ENCODE peak calls at places on chromosome 19, in six cellular contexts. One of them, this sample, is unnamed.

GRCh38 chr19:39307233-39307821 is 11.1 kb downstream of the IFNL1 start:
- DNase-seq in EH: peak
- DNase-seq in HFFc6: no peak
- DNase-seq in activated gamma-delta T cell treated with anti-CD3 and anti-CD28 coated beads, Interleukin-2, amount 50 U/mL, for 16 hours: no peak
- DNase-seq in lower leg skin: peak
- DNase-seq in activated CD8-positive, alpha-beta T cell treated with anti-CD3 and anti-CD28 coated beads, Interleukin-2, amount 10 ng/mL, durations not matched to agents 7 days and 5 days: no peak
- DNase-seq in this sample: no peak

GRCh38 chr19:45498411-45499195 is at the start of gene PPM1N:
- DNase-seq in EH: peak
- DNase-seq in HFFc6: no peak
- DNase-seq in activated gamma-delta T cell treated with anti-CD3 and anti-CD28 coated beads, Interleukin-2, amount 50 U/mL, for 16 hours: peak
- DNase-seq in lower leg skin: peak
- DNase-seq in activated CD8-positive, alpha-beta T cell treated with anti-CD3 and anti-CD28 coated beads, Interleukin-2, amount 10 ng/mL, durations not matched to agents 7 days and 5 days: peak
- DNase-seq in this sample: peak

GRCh38 chr19:18223860-18224524 is 2.2 kb downstream of the PDE4C start:
- DNase-seq in EH: no peak
- DNase-seq in HFFc6: no peak
- DNase-seq in activated gamma-delta T cell treated with anti-CD3 and anti-CD28 coated beads, Interleukin-2, amount 50 U/mL, for 16 hours: no peak
- DNase-seq in lower leg skin: no peak
- DNase-seq in activated CD8-positive, alpha-beta T cell treated with anti-CD3 and anti-CD28 coated beads, Interleukin-2, amount 10 ng/mL, durations not matched to agents 7 days and 5 days: peak
- DNase-seq in this sample: no peak

GRCh38 chr19:50300814-50301606 is 28.2 kb downstream of the KCNC3 start:
- DNase-seq in EH: peak
- DNase-seq in HFFc6: peak
- DNase-seq in activated gamma-delta T cell treated with anti-CD3 and anti-CD28 coated beads, Interleukin-2, amount 50 U/mL, for 16 hours: no peak
- DNase-seq in lower leg skin: no peak
- DNase-seq in activated CD8-positive, alpha-beta T cell treated with anti-CD3 and anti-CD28 coated beads, Interleukin-2, amount 10 ng/mL, durations not matched to agents 7 days and 5 days: no peak
- DNase-seq in this sample: no peak

GRCh38 chr19:42068756-42069571 is 1.0 kb downstream of the GRIK5 start:
- DNase-seq in EH: no peak
- DNase-seq in HFFc6: no peak
- DNase-seq in activated gamma-delta T cell treated with anti-CD3 and anti-CD28 coated beads, Interleukin-2, amount 50 U/mL, for 16 hours: no peak
- DNase-seq in lower leg skin: no peak
- DNase-seq in activated CD8-positive, alpha-beta T cell treated with anti-CD3 and anti-CD28 coated beads, Interleukin-2, amount 10 ng/mL, durations not matched to agents 7 days and 5 days: no peak
- DNase-seq in this sample: no peak

GRCh38 chr19:42529248-42529764 is 1.0 kb upstream of the CEACAM1 start:
- DNase-seq in EH: peak
- DNase-seq in HFFc6: no peak
- DNase-seq in activated gamma-delta T cell treated with anti-CD3 and anti-CD28 coated beads, Interleukin-2, amount 50 U/mL, for 16 hours: peak
- DNase-seq in lower leg skin: peak
- DNase-seq in activated CD8-positive, alpha-beta T cell treated with anti-CD3 and anti-CD28 coated beads, Interleukin-2, amount 10 ng/mL, durations not matched to agents 7 days and 5 days: peak
- DNase-seq in this sample: peak

GRCh38 chr19:2331601-2332246 is 3.2 kb downstream of the SPPL2B start:
- DNase-seq in EH: no peak
- DNase-seq in HFFc6: no peak
- DNase-seq in activated gamma-delta T cell treated with anti-CD3 and anti-CD28 coated beads, Interleukin-2, amount 50 U/mL, for 16 hours: no peak
- DNase-seq in lower leg skin: no peak
- DNase-seq in activated CD8-positive, alpha-beta T cell treated with anti-CD3 and anti-CD28 coated beads, Interleukin-2, amount 10 ng/mL, durations not matched to agents 7 days and 5 days: no peak
- DNase-seq in this sample: no peak

GRCh38 chr19:38841787-38842438 is 7.9 kb downstream of the HNRNPL start:
- DNase-seq in EH: no peak
- DNase-seq in HFFc6: no peak
- DNase-seq in activated gamma-delta T cell treated with anti-CD3 and anti-CD28 coated beads, Interleukin-2, amount 50 U/mL, for 16 hours: no peak
- DNase-seq in lower leg skin: no peak
- DNase-seq in activated CD8-positive, alpha-beta T cell treated with anti-CD3 and anti-CD28 coated beads, Interleukin-2, amount 10 ng/mL, durations not matched to agents 7 days and 5 days: peak
- DNase-seq in this sample: peak

GRCh38 chr19:29665826-29666633 is 769 bp downstream of the PLEKHF1 start:
- DNase-seq in EH: peak
- DNase-seq in HFFc6: peak
- DNase-seq in activated gamma-delta T cell treated with anti-CD3 and anti-CD28 coated beads, Interleukin-2, amount 50 U/mL, for 16 hours: no peak
- DNase-seq in lower leg skin: peak
- DNase-seq in activated CD8-positive, alpha-beta T cell treated with anti-CD3 and anti-CD28 coated beads, Interleukin-2, amount 10 ng/mL, durations not matched to agents 7 days and 5 days: peak
- DNase-seq in this sample: peak

GRCh38 chr19:28878862-28879566 is 333.9 kb downstream of the UQCRFS1 start:
- DNase-seq in EH: peak
- DNase-seq in HFFc6: peak
- DNase-seq in activated gamma-delta T cell treated with anti-CD3 and anti-CD28 coated beads, Interleukin-2, amount 50 U/mL, for 16 hours: peak
- DNase-seq in lower leg skin: peak
- DNase-seq in activated CD8-positive, alpha-beta T cell treated with anti-CD3 and anti-CD28 coated beads, Interleukin-2, amount 10 ng/mL, durations not matched to agents 7 days and 5 days: peak
- DNase-seq in this sample: peak

GRCh38 chr19:55464669-55465068 is at the start of gene C19orf85:
- DNase-seq in EH: no peak
- DNase-seq in HFFc6: no peak
- DNase-seq in activated gamma-delta T cell treated with anti-CD3 and anti-CD28 coated beads, Interleukin-2, amount 50 U/mL, for 16 hours: no peak
- DNase-seq in lower leg skin: no peak
- DNase-seq in activated CD8-positive, alpha-beta T cell treated with anti-CD3 and anti-CD28 coated beads, Interleukin-2, amount 10 ng/mL, durations not matched to agents 7 days and 5 days: no peak
- DNase-seq in this sample: no peak

GRCh38 chr19:3833578-3834348 is 35.1 kb downstream of the ZFR2 start:
- DNase-seq in EH: no peak
- DNase-seq in HFFc6: no peak
- DNase-seq in activated gamma-delta T cell treated with anti-CD3 and anti-CD28 coated beads, Interleukin-2, amount 50 U/mL, for 16 hours: no peak
- DNase-seq in lower leg skin: no peak
- DNase-seq in activated CD8-positive, alpha-beta T cell treated with anti-CD3 and anti-CD28 coated beads, Interleukin-2, amount 10 ng/mL, durations not matched to agents 7 days and 5 days: no peak
- DNase-seq in this sample: no peak

GRCh38 chr19:21396121-21396520 is 812 bp upstream of the ZNF493 start:
- DNase-seq in EH: no peak
- DNase-seq in HFFc6: no peak
- DNase-seq in activated gamma-delta T cell treated with anti-CD3 and anti-CD28 coated beads, Interleukin-2, amount 50 U/mL, for 16 hours: no peak
- DNase-seq in lower leg skin: no peak
- DNase-seq in activated CD8-positive, alpha-beta T cell treated with anti-CD3 and anti-CD28 coated beads, Interleukin-2, amount 10 ng/mL, durations not matched to agents 7 days and 5 days: no peak
- DNase-seq in this sample: no peak

GRCh38 chr19:38183227-38183914 is 40.7 kb downstream of the DPF1 start:
- DNase-seq in EH: no peak
- DNase-seq in HFFc6: no peak
- DNase-seq in activated gamma-delta T cell treated with anti-CD3 and anti-CD28 coated beads, Interleukin-2, amount 50 U/mL, for 16 hours: no peak
- DNase-seq in lower leg skin: no peak
- DNase-seq in activated CD8-positive, alpha-beta T cell treated with anti-CD3 and anti-CD28 coated beads, Interleukin-2, amount 10 ng/mL, durations not matched to agents 7 days and 5 days: no peak
- DNase-seq in this sample: no peak

GRCh38 chr19:2261438-2262172 is 5.4 kb upstream of the JSRP1 start:
- DNase-seq in EH: peak
- DNase-seq in HFFc6: no peak
- DNase-seq in activated gamma-delta T cell treated with anti-CD3 and anti-CD28 coated beads, Interleukin-2, amount 50 U/mL, for 16 hours: no peak
- DNase-seq in lower leg skin: no peak
- DNase-seq in activated CD8-positive, alpha-beta T cell treated with anti-CD3 and anti-CD28 coated beads, Interleukin-2, amount 10 ng/mL, durations not matched to agents 7 days and 5 days: peak
- DNase-seq in this sample: peak

GRCh38 chr19:17757125-17757524 is 5.8 kb downstream of the FCHO1 start:
- DNase-seq in EH: peak
- DNase-seq in HFFc6: peak
- DNase-seq in activated gamma-delta T cell treated with anti-CD3 and anti-CD28 coated beads, Interleukin-2, amount 50 U/mL, for 16 hours: no peak
- DNase-seq in lower leg skin: peak
- DNase-seq in activated CD8-positive, alpha-beta T cell treated with anti-CD3 and anti-CD28 coated beads, Interleukin-2, amount 10 ng/mL, durations not matched to agents 7 days and 5 days: no peak
- DNase-seq in this sample: no peak

GRCh38 chr19:54309811-54310210 is 3.2 kb downstream of the LILRA5 start:
- DNase-seq in EH: no peak
- DNase-seq in HFFc6: no peak
- DNase-seq in activated gamma-delta T cell treated with anti-CD3 and anti-CD28 coated beads, Interleukin-2, amount 50 U/mL, for 16 hours: no peak
- DNase-seq in lower leg skin: peak
- DNase-seq in activated CD8-positive, alpha-beta T cell treated with anti-CD3 and anti-CD28 coated beads, Interleukin-2, amount 10 ng/mL, durations not matched to agents 7 days and 5 days: no peak
- DNase-seq in this sample: no peak

GRCh38 chr19:6737284-6737872 is at the start of gene GPR108:
- DNase-seq in EH: peak
- DNase-seq in HFFc6: peak
- DNase-seq in activated gamma-delta T cell treated with anti-CD3 and anti-CD28 coated beads, Interleukin-2, amount 50 U/mL, for 16 hours: peak
- DNase-seq in lower leg skin: peak
- DNase-seq in activated CD8-positive, alpha-beta T cell treated with anti-CD3 and anti-CD28 coated beads, Interleukin-2, amount 10 ng/mL, durations not matched to agents 7 days and 5 days: peak
- DNase-seq in this sample: peak

GRCh38 chr19:4343056-4343844 is at the start of gene MPND:
- DNase-seq in EH: peak
- DNase-seq in HFFc6: peak
- DNase-seq in activated gamma-delta T cell treated with anti-CD3 and anti-CD28 coated beads, Interleukin-2, amount 50 U/mL, for 16 hours: peak
- DNase-seq in lower leg skin: peak
- DNase-seq in activated CD8-positive, alpha-beta T cell treated with anti-CD3 and anti-CD28 coated beads, Interleukin-2, amount 10 ng/mL, durations not matched to agents 7 days and 5 days: peak
- DNase-seq in this sample: peak

GRCh38 chr19:21065336-21065735 is 16.7 kb upstream of the ZNF714 start:
- DNase-seq in EH: no peak
- DNase-seq in HFFc6: no peak
- DNase-seq in activated gamma-delta T cell treated with anti-CD3 and anti-CD28 coated beads, Interleukin-2, amount 50 U/mL, for 16 hours: no peak
- DNase-seq in lower leg skin: no peak
- DNase-seq in activated CD8-positive, alpha-beta T cell treated with anti-CD3 and anti-CD28 coated beads, Interleukin-2, amount 10 ng/mL, durations not matched to agents 7 days and 5 days: no peak
- DNase-seq in this sample: no peak

GRCh38 chr19:44653977-44654784 is 10.5 kb downstream of the PVR start:
- DNase-seq in EH: peak
- DNase-seq in HFFc6: no peak
- DNase-seq in activated gamma-delta T cell treated with anti-CD3 and anti-CD28 coated beads, Interleukin-2, amount 50 U/mL, for 16 hours: peak
- DNase-seq in lower leg skin: peak
- DNase-seq in activated CD8-positive, alpha-beta T cell treated with anti-CD3 and anti-CD28 coated beads, Interleukin-2, amount 10 ng/mL, durations not matched to agents 7 days and 5 days: peak
- DNase-seq in this sample: peak

GRCh38 chr19:5057860-5058259 is 88.9 kb downstream of the KDM4B start:
- DNase-seq in EH: peak
- DNase-seq in HFFc6: no peak
- DNase-seq in activated gamma-delta T cell treated with anti-CD3 and anti-CD28 coated beads, Interleukin-2, amount 50 U/mL, for 16 hours: no peak
- DNase-seq in lower leg skin: no peak
- DNase-seq in activated CD8-positive, alpha-beta T cell treated with anti-CD3 and anti-CD28 coated beads, Interleukin-2, amount 10 ng/mL, durations not matched to agents 7 days and 5 days: no peak
- DNase-seq in this sample: no peak

GRCh38 chr19:30878456-30878855 is 470.8 kb downstream of the TSHZ3 start:
- DNase-seq in EH: no peak
- DNase-seq in HFFc6: no peak
- DNase-seq in activated gamma-delta T cell treated with anti-CD3 and anti-CD28 coated beads, Interleukin-2, amount 50 U/mL, for 16 hours: no peak
- DNase-seq in lower leg skin: peak
- DNase-seq in activated CD8-positive, alpha-beta T cell treated with anti-CD3 and anti-CD28 coated beads, Interleukin-2, amount 10 ng/mL, durations not matched to agents 7 days and 5 days: no peak
- DNase-seq in this sample: no peak

GRCh38 chr19:58544591-58545285 is 874 bp downstream of the TRIM28 start:
- DNase-seq in EH: peak
- DNase-seq in HFFc6: no peak
- DNase-seq in activated gamma-delta T cell treated with anti-CD3 and anti-CD28 coated beads, Interleukin-2, amount 50 U/mL, for 16 hours: peak
- DNase-seq in lower leg skin: no peak
- DNase-seq in activated CD8-positive, alpha-beta T cell treated with anti-CD3 and anti-CD28 coated beads, Interleukin-2, amount 10 ng/mL, durations not matched to agents 7 days and 5 days: peak
- DNase-seq in this sample: no peak

GRCh38 chr19:11887618-11888531 is at the start of gene ZNF69:
- DNase-seq in EH: peak
- DNase-seq in HFFc6: peak
- DNase-seq in activated gamma-delta T cell treated with anti-CD3 and anti-CD28 coated beads, Interleukin-2, amount 50 U/mL, for 16 hours: peak
- DNase-seq in lower leg skin: peak
- DNase-seq in activated CD8-positive, alpha-beta T cell treated with anti-CD3 and anti-CD28 coated beads, Interleukin-2, amount 10 ng/mL, durations not matched to agents 7 days and 5 days: peak
- DNase-seq in this sample: peak

GRCh38 chr19:29271911-29272310 is 59.0 kb upstream of the UQCRFS1 start:
- DNase-seq in EH: no peak
- DNase-seq in HFFc6: no peak
- DNase-seq in activated gamma-delta T cell treated with anti-CD3 and anti-CD28 coated beads, Interleukin-2, amount 50 U/mL, for 16 hours: no peak
- DNase-seq in lower leg skin: peak
- DNase-seq in activated CD8-positive, alpha-beta T cell treated with anti-CD3 and anti-CD28 coated beads, Interleukin-2, amount 10 ng/mL, durations not matched to agents 7 days and 5 days: no peak
- DNase-seq in this sample: no peak

GRCh38 chr19:41689993-41690800 is 2.1 kb upstream of the CEACAM7 start:
- DNase-seq in EH: no peak
- DNase-seq in HFFc6: no peak
- DNase-seq in activated gamma-delta T cell treated with anti-CD3 and anti-CD28 coated beads, Interleukin-2, amount 50 U/mL, for 16 hours: no peak
- DNase-seq in lower leg skin: peak
- DNase-seq in activated CD8-positive, alpha-beta T cell treated with anti-CD3 and anti-CD28 coated beads, Interleukin-2, amount 10 ng/mL, durations not matched to agents 7 days and 5 days: no peak
- DNase-seq in this sample: no peak

GRCh38 chr19:2034729-2035589 is 16.1 kb downstream of the MKNK2 start:
- DNase-seq in EH: peak
- DNase-seq in HFFc6: no peak
- DNase-seq in activated gamma-delta T cell treated with anti-CD3 and anti-CD28 coated beads, Interleukin-2, amount 50 U/mL, for 16 hours: no peak
- DNase-seq in lower leg skin: peak
- DNase-seq in activated CD8-positive, alpha-beta T cell treated with anti-CD3 and anti-CD28 coated beads, Interleukin-2, amount 10 ng/mL, durations not matched to agents 7 days and 5 days: peak
- DNase-seq in this sample: peak

GRCh38 chr19:47228168-47228936 is 2.6 kb downstream of the BBC3 start:
- DNase-seq in EH: peak
- DNase-seq in HFFc6: peak
- DNase-seq in activated gamma-delta T cell treated with anti-CD3 and anti-CD28 coated beads, Interleukin-2, amount 50 U/mL, for 16 hours: peak
- DNase-seq in lower leg skin: peak
- DNase-seq in activated CD8-positive, alpha-beta T cell treated with anti-CD3 and anti-CD28 coated beads, Interleukin-2, amount 10 ng/mL, durations not matched to agents 7 days and 5 days: peak
- DNase-seq in this sample: peak

GRCh38 chr19:46000497-46001246 is 5.4 kb downstream of the CCDC61 start:
- DNase-seq in EH: no peak
- DNase-seq in HFFc6: no peak
- DNase-seq in activated gamma-delta T cell treated with anti-CD3 and anti-CD28 coated beads, Interleukin-2, amount 50 U/mL, for 16 hours: peak
- DNase-seq in lower leg skin: no peak
- DNase-seq in activated CD8-positive, alpha-beta T cell treated with anti-CD3 and anti-CD28 coated beads, Interleukin-2, amount 10 ng/mL, durations not matched to agents 7 days and 5 days: peak
- DNase-seq in this sample: peak

GRCh38 chr19:35856546-35857149 is at the start of gene KIRREL2:
- DNase-seq in EH: no peak
- DNase-seq in HFFc6: no peak
- DNase-seq in activated gamma-delta T cell treated with anti-CD3 and anti-CD28 coated beads, Interleukin-2, amount 50 U/mL, for 16 hours: no peak
- DNase-seq in lower leg skin: no peak
- DNase-seq in activated CD8-positive, alpha-beta T cell treated with anti-CD3 and anti-CD28 coated beads, Interleukin-2, amount 10 ng/mL, durations not matched to agents 7 days and 5 days: peak
- DNase-seq in this sample: peak

GRCh38 chr19:40326201-40326600 is 22.0 kb downstream of the C19orf47 start:
- DNase-seq in EH: no peak
- DNase-seq in HFFc6: no peak
- DNase-seq in activated gamma-delta T cell treated with anti-CD3 and anti-CD28 coated beads, Interleukin-2, amount 50 U/mL, for 16 hours: no peak
- DNase-seq in lower leg skin: no peak
- DNase-seq in activated CD8-positive, alpha-beta T cell treated with anti-CD3 and anti-CD28 coated beads, Interleukin-2, amount 10 ng/mL, durations not matched to agents 7 days and 5 days: no peak
- DNase-seq in this sample: no peak

GRCh38 chr19:10290439-10290875 is 705 bp downstream of the ICAM5 start:
- DNase-seq in EH: peak
- DNase-seq in HFFc6: peak
- DNase-seq in activated gamma-delta T cell treated with anti-CD3 and anti-CD28 coated beads, Interleukin-2, amount 50 U/mL, for 16 hours: no peak
- DNase-seq in lower leg skin: no peak
- DNase-seq in activated CD8-positive, alpha-beta T cell treated with anti-CD3 and anti-CD28 coated beads, Interleukin-2, amount 10 ng/mL, durations not matched to agents 7 days and 5 days: no peak
- DNase-seq in this sample: no peak

GRCh38 chr19:342801-343421 is 1.7 kb downstream of the MIER2 start:
- DNase-seq in EH: peak
- DNase-seq in HFFc6: peak
- DNase-seq in activated gamma-delta T cell treated with anti-CD3 and anti-CD28 coated beads, Interleukin-2, amount 50 U/mL, for 16 hours: no peak
- DNase-seq in lower leg skin: peak
- DNase-seq in activated CD8-positive, alpha-beta T cell treated with anti-CD3 and anti-CD28 coated beads, Interleukin-2, amount 10 ng/mL, durations not matched to agents 7 days and 5 days: no peak
- DNase-seq in this sample: no peak

GRCh38 chr19:13597625-13598024 is 91.3 kb upstream of the CACNA1A start:
- DNase-seq in EH: peak
- DNase-seq in HFFc6: peak
- DNase-seq in activated gamma-delta T cell treated with anti-CD3 and anti-CD28 coated beads, Interleukin-2, amount 50 U/mL, for 16 hours: peak
- DNase-seq in lower leg skin: no peak
- DNase-seq in activated CD8-positive, alpha-beta T cell treated with anti-CD3 and anti-CD28 coated beads, Interleukin-2, amount 10 ng/mL, durations not matched to agents 7 days and 5 days: peak
- DNase-seq in this sample: no peak

This sample was measured in effector CD8-positive, alpha-beta T cell.